ENCODE peak calls at places on chromosomes 13 and 19, in seven cellular contexts. M is AG04449, A is fibroblast of lung, W is AG09309, Q is lower leg skin, C is A549, V is heart left ventricle. H is an unnamed sample.

GRCh38 chr13:95155504-95155903 is 145.7 kb downstream of the ABCC4 start:
- DNase-seq in Q (no peak), M (no peak), W (no peak), V (no peak), C (no peak), A (no peak), H (no peak)

GRCh38 chr13:110388141-110388943 is 81.3 kb downstream of the COL4A2 start:
- DNase-seq in Q (peak), W (no peak), A (peak), C (no peak), V (peak), M (no peak), H (no peak)

GRCh38 chr13:41455725-41456419 is 1.5 kb upstream of the RGCC start:
- DNase-seq in C (no peak), Q (no peak), M (no peak), A (no peak), W (no peak), V (no peak), H (no peak)

GRCh38 chr19:42634409-42635232 is 39.9 kb upstream of the CEACAM8 start:
- DNase-seq in M (no peak), Q (no peak), W (no peak), C (peak), V (no peak), A (peak), H (no peak)

GRCh38 chr13:40446365-40446764 is 220.1 kb downstream of the FOXO1 start:
- DNase-seq in A (no peak), V (no peak), C (no peak), W (no peak), M (no peak), Q (no peak), H (no peak)

GRCh38 chr13:95480131-95480545 is 72.4 kb upstream of the CLDN10 start:
- DNase-seq in W (no peak), Q (no peak), A (no peak), M (no peak), V (peak), C (no peak), H (no peak)

GRCh38 chr13:98504371-98504963 is 72.4 kb downstream of the STK24 start:
- DNase-seq in C (no peak), M (no peak), A (no peak), V (no peak), W (no peak), Q (no peak), H (no peak)

GRCh38 chr19:45824041-45824471 is 8.9 kb upstream of the RSPH6A start:
- DNase-seq in W (no peak), V (peak), M (no peak), C (no peak), Q (no peak), A (no peak), H (no peak)

GRCh38 chr13:95564091-95564490 is 11.6 kb downstream of the CLDN10 start:
- DNase-seq in A (peak), M (no peak), W (no peak), Q (no peak), C (no peak), V (no peak), H (no peak)

GRCh38 chr13:33725340-33725739 is 92.6 kb upstream of the RFC3 start:
- DNase-seq in A (no peak), C (no peak), M (no peak), Q (no peak), V (no peak), W (no peak), H (no peak)

GRCh38 chr19:38891791-38892190 is 7.6 kb downstream of the SIRT2 start:
- DNase-seq in V (no peak), M (no peak), W (no peak), A (no peak), C (no peak), Q (no peak), H (no peak)

GRCh38 chr19:897442-898039 is 4.3 kb downstream of the RNU6-9 start:
- DNase-seq in Q (no peak), V (no peak), M (no peak), A (no peak), C (no peak), W (no peak), H (no peak)

GRCh38 chr13:95133498-95133897 is 167.8 kb downstream of the ABCC4 start:
- DNase-seq in V (no peak), Q (no peak), M (no peak), C (no peak), W (no peak), A (no peak), H (no peak)

GRCh38 chr13:100088282-100088647 is 628 bp upstream of the PCCA start:
- DNase-seq in M (no peak), W (no peak), Q (no peak), C (no peak), V (no peak), A (no peak), H (no peak)

GRCh38 chr19:14375055-14375581 is 6.1 kb upstream of the ADGRE5 start:
- DNase-seq in C (no peak), Q (peak), V (peak), A (no peak), M (no peak), W (no peak), H (no peak)

GRCh38 chr19:51448011-51448744 is 10.1 kb downstream of the SIGLEC8 start:
- DNase-seq in Q (no peak), W (no peak), M (no peak), C (no peak), A (no peak), V (no peak), H (no peak)

GRCh38 chr13:99002191-99002710 is 24.4 kb upstream of the DOCK9 start:
- DNase-seq in M (no peak), W (no peak), Q (no peak), V (no peak), C (no peak), A (no peak), H (no peak)

GRCh38 chr13:99932912-99933311 is 38.7 kb downstream of the ZIC5 start:
- DNase-seq in V (no peak), Q (no peak), C (no peak), W (no peak), A (no peak), M (no peak), H (no peak)

GRCh38 chr19:8209965-8210659 is 942 bp downstream of the CERS4 start:
- DNase-seq in W (no peak), C (no peak), V (no peak), M (no peak), A (no peak), Q (no peak), H (no peak)

GRCh38 chr19:10551698-10552301 is 8.1 kb downstream of the ATG4D start:
- DNase-seq in C (no peak), A (peak), V (no peak), M (no peak), W (no peak), Q (no peak), H (no peak)

GRCh38 chr13:75050419-75051066 is 431.4 kb downstream of the TBC1D4 start:
- DNase-seq in M (peak), V (no peak), A (peak), C (no peak), Q (no peak), W (peak), H (no peak)

GRCh38 chr13:51364404-51365008 is 25.0 kb downstream of the SERPINE3 start:
- DNase-seq in V (no peak), A (peak), Q (no peak), M (peak), C (no peak), W (no peak), H (peak)

GRCh38 chr19:46571495-46571894 is 29.6 kb upstream of the CALM3 start:
- DNase-seq in A (no peak), C (peak), V (no peak), M (no peak), W (no peak), Q (no peak), H (no peak)

GRCh38 chr19:15556634-15557181 is 48.4 kb downstream of the CYP4F22 start:
- DNase-seq in C (no peak), Q (no peak), V (no peak), W (no peak), M (no peak), A (no peak), H (no peak)

GRCh38 chr13:32720026-32720425 is 133.8 kb downstream of the PDS5B start:
- DNase-seq in C (no peak), M (no peak), W (no peak), A (peak), V (no peak), Q (no peak), H (no peak)

GRCh38 chr19:7739801-7740659 is 7.3 kb downstream of the CD209 start:
- DNase-seq in A (no peak), C (no peak), Q (no peak), W (no peak), M (no peak), V (no peak), H (no peak)

DNA sequence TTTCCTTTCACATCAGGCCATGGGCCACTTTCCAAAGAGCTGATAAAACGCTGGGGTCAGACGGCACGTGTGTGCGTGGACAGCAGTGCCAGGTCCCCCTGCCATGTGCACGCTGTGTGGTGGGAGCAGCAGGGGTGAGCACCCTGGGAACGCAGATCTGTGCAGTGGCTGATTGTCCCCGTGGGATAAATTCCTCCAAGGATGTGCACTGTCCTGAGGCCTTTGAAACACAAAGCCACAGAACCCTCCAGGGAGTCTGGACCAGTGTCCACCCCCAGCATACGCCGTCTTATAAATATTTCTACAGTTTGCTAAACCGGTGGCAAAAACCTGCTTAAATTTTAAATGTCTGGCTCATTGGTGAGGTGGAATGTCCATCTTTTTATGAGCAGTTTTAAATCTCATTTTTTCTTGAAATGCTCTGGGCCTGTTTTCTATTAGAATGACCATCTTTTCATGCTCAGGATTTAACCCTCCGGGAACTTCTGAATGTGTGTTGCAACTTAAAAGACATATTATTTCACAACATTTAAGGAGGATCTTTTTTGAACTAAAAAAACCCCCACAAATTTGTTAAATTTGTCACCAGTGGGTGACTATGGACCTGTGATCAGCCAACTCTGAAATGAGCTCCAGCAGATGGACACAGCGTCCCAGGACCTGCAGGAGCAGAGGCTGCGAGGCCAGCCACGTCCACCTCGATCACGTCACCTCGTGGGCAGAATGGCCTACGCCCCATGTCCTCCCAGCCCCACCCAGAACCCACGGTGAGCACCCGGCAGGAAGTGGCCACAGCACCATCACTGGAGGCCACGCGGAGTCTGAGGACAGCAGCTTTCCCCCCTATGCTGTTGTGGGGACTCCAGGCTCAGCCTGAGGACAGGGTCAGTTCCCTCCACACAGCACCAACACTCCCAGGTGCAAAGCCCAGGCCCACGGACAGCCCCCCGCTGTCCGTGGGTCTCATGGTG is 68.6 kb downstream of the RASA3 start:
- DNase-seq in M (no peak), V (peak), C (no peak), A (peak), W (peak), Q (no peak), H (no peak)
- H3K4me3 ChIP-seq in M (peak), V (peak), C (peak), A (peak), W (peak), Q (no peak), H (peak)

GRCh38 chr19:17328517-17329060 is 6.1 kb downstream of the ANO8 start:
- DNase-seq in Q (no peak), W (no peak), C (no peak), M (no peak), V (no peak), A (no peak), H (no peak)
- H3K4me3 ChIP-seq in Q (peak), W (no peak), C (no peak), M (no peak), V (peak), A (no peak), H (no peak)

DNA sequence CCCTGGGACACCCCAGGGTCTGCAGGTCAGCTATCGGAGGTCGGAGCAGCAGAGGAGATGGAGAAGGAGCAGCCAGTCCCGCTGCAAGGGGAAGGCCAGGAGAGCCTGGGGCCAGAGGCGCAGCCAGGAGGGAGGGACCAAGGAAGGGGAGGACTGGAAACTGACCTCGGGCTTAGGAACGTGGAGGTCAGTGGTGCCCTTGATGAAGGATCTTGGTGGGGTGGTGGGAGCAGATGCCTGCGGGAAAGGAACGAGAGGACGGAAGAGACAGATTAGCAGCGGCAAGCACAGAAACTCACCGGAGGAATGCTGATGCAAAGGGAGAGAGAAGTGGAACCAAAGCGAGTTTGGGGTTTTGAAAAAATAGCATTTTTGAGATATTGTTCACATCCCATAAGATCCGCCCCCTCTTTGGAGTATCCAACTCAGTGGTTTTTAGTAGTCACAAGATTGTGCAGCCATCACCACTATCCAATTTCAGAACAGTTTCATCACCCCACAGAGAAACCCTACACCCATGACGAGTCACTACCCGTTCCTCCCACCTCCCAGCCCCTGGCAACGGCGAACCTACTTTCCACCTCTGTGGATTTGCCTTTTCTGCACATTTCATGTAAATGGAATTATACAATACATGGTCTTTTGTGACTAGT is 22.1 kb downstream of the PLEKHF1 start:
- DNase-seq in V (no peak), C (no peak), W (peak), A (peak), M (peak), Q (peak), H (peak)
- H3K4me3 ChIP-seq in V (peak), C (no peak), W (peak), A (peak), M (peak), Q (no peak), H (peak)

GRCh38 chr19:17026041-17026658 is 460 bp downstream of the CPAMD8 start:
- DNase-seq in A (no peak), V (no peak), M (no peak), Q (no peak), W (no peak), C (no peak), H (no peak)
- H3K4me3 ChIP-seq in A (no peak), V (peak), M (no peak), Q (no peak), W (no peak), C (peak), H (no peak)

H was measured in AG04450.